ENCODE peak calls at places on chromosomes 3 and 15, in five cellular contexts. Y is GM12891, C is endothelial cell of umbilical vein, L is HL-60, Q is stomach. G is an unnamed sample.

GRCh38 chr3:60475096-60475495 is 776.2 kb downstream of the FHIT start:
- DNase-seq in Y (no peak), Q (no peak), C (no peak), L (no peak), G (no peak)

GRCh38 chr3:11074007-11074406 is 80.3 kb upstream of the HRH1 start:
- DNase-seq in C (no peak), L (peak; percentile 39), Y (no peak), Q (no peak), G (no peak)

GRCh38 chr15:29045717-29046116 is 159.9 kb downstream of the APBA2 start:
- DNase-seq in Q (no peak), Y (no peak), L (no peak), C (no peak), G (no peak)

GRCh38 chr15:99845009-99845408 is 111.8 kb upstream of the LYSMD4 start:
- DNase-seq in Q (no peak), Y (no peak), C (no peak), L (no peak), G (no peak)

GRCh38 chr15:57762302-57762701 is 55.8 kb downstream of the POLR2M start:
- DNase-seq in C (no peak), Y (no peak), L (no peak), Q (no peak), G (no peak)

GRCh38 chr15:93146601-93147000 is 57.6 kb upstream of the RGMA start:
- DNase-seq in C (no peak), L (no peak), Q (no peak), Y (no peak), G (no peak)

GRCh38 chr3:114157321-114157720 is 21.5 kb downstream of the DRD3 start:
- DNase-seq in Y (no peak), C (no peak), L (no peak), Q (no peak), G (no peak)

GRCh38 chr3:58434170-58434507 is 507 bp upstream of the PDHB start:
- DNase-seq in Q (no peak), Y (no peak), L (no peak), C (no peak), G (no peak)

GRCh38 chr3:123155471-123156011 is 46.2 kb upstream of the SEC22A start:
- DNase-seq in L (no peak), Q (peak; percentile 89), C (no peak), Y (no peak), G (no peak)

GRCh38 chr3:126412841-126413692 is 18.4 kb downstream of the CFAP100 start:
- DNase-seq in L (no peak), Y (no peak), C (no peak), Q (peak; percentile 22), G (no peak)

GRCh38 chr15:92617197-92618037 is 38.2 kb downstream of the FAM174B start:
- DNase-seq in L (no peak), C (peak; percentile 99), Y (no peak), Q (peak; percentile 92), G (no peak)

GRCh38 chr3:177157492-177157891 is 39.8 kb downstream of the TBL1XR1 start:
- DNase-seq in C (no peak), Y (no peak), L (no peak), Q (no peak), G (no peak)

GRCh38 chr15:42118650-42119531 is 24.5 kb upstream of the PLA2G4D start:
- DNase-seq in Q (peak; percentile 21), C (no peak), Y (no peak), L (peak; percentile 68), G (no peak)

GRCh38 chr15:57440167-57440566 is 63.9 kb downstream of the CGNL1 start:
- DNase-seq in Q (no peak), L (no peak), C (no peak), Y (no peak), G (no peak)

GRCh38 chr3:136751259-136752045 is 726 bp downstream of the STAG1 start:
- DNase-seq in Y (no peak), L (peak; percentile 79), C (peak; percentile 84), Q (peak; percentile 81), G (no peak)

GRCh38 chr3:113829576-113830354 is 8.8 kb upstream of the GRAMD1C start:
- DNase-seq in C (no peak), L (no peak), Q (no peak), Y (no peak), G (no peak)

GRCh38 chr3:100254168-100254777 is 6.5 kb upstream of the TBC1D23 start:
- DNase-seq in Q (peak; percentile 47), Y (peak; percentile 25), C (peak; percentile 75), L (peak; percentile 73), G (peak; percentile 47)

GRCh38 chr3:141275973-141276372 is 44.3 kb downstream of the PXYLP1 start:
- DNase-seq in Q (no peak), C (no peak), Y (no peak), L (peak; percentile 9), G (peak; percentile 39)

GRCh38 chr15:33242669-33243191 is 48.2 kb upstream of the FMN1 start:
- DNase-seq in Q (no peak), L (no peak), Y (no peak), C (peak; percentile 14), G (no peak)

GRCh38 chr3:126908752-126909275 is 74.1 kb upstream of the PLXNA1 start:
- DNase-seq in Q (no peak), L (no peak), Y (no peak), C (no peak), G (no peak)

GRCh38 chr3:181009225-181009624 is 19.7 kb upstream of the DNAJC19 start:
- DNase-seq in L (no peak), C (no peak), Q (no peak), Y (no peak), G (no peak)

GRCh38 chr3:127698264-127699097 is 25.7 kb downstream of the ABTB1 start:
- DNase-seq in Q (no peak), L (no peak), Y (no peak), C (no peak), G (no peak)

GRCh38 chr15:26115229-26115943 is 252.3 kb upstream of the ATP10A start:
- DNase-seq in Y (no peak), Q (no peak), L (no peak), C (no peak), G (no peak)

GRCh38 chr3:57696861-57697321 is 4.0 kb upstream of the DENND6A start:
- DNase-seq in Y (no peak), L (peak; percentile 39), Q (no peak), C (no peak), G (no peak)

GRCh38 chr3:37458162-37458895 is 283.9 kb upstream of the LRRFIP2 start:
- DNase-seq in C (no peak), Q (no peak), Y (no peak), L (no peak), G (no peak)

GRCh38 chr3:120113128-120114116 is 19.2 kb upstream of the GSK3B start:
- DNase-seq in L (no peak), C (no peak), Y (no peak), Q (peak; percentile 54), G (no peak)

GRCh38 chr15:71057581-71057980 is 57.7 kb upstream of the THSD4 start:
- DNase-seq in L (no peak), Q (no peak), C (no peak), Y (no peak), G (no peak)

GRCh38 chr15:71056111-71056510 is 59.2 kb upstream of the THSD4 start:
- DNase-seq in L (no peak), C (no peak), Y (no peak), Q (no peak), G (no peak)

GRCh38 chr15:71054286-71054952 is 60.9 kb upstream of the THSD4 start:
- DNase-seq in Q (no peak), L (no peak), Y (no peak), C (no peak), G (no peak)

GRCh38 chr15:71055461-71055860 is 59.8 kb upstream of the THSD4 start:
- DNase-seq in Y (no peak), Q (no peak), C (peak; percentile 24), L (no peak), G (no peak)

GRCh38 chr15:71057143-71057542 is 58.1 kb upstream of the THSD4 start:
- DNase-seq in C (no peak), Q (no peak), Y (no peak), L (no peak), G (no peak)
- TF ChIP-seq POLR2AphosphoS5 in C (no peak), Q (no peak), Y (no peak), L (no peak), G (no peak)

GRCh38 chr15:75723847-75724660 is 11.4 kb upstream of the CSPG4 start:
- DNase-seq in L (peak; percentile 56), Q (peak; percentile 89), Y (no peak), C (peak; percentile 84), G (peak; percentile 8)

GRCh38 chr15:75725021-75725718 is 12.5 kb upstream of the CSPG4 start:
- DNase-seq in L (no peak), Q (no peak), C (no peak), Y (no peak), G (no peak)

GRCh38 chr15:75727031-75727531 is 14.4 kb upstream of the CSPG4 start:
- DNase-seq in Y (no peak), Q (no peak), L (no peak), C (no peak), G (no peak)

GRCh38 chr15:75727851-75728715 is 15.4 kb upstream of the CSPG4 start:
- DNase-seq in Y (no peak), C (peak; percentile 34), Q (peak; percentile 71), L (peak; percentile 65), G (no peak)

DNA sequence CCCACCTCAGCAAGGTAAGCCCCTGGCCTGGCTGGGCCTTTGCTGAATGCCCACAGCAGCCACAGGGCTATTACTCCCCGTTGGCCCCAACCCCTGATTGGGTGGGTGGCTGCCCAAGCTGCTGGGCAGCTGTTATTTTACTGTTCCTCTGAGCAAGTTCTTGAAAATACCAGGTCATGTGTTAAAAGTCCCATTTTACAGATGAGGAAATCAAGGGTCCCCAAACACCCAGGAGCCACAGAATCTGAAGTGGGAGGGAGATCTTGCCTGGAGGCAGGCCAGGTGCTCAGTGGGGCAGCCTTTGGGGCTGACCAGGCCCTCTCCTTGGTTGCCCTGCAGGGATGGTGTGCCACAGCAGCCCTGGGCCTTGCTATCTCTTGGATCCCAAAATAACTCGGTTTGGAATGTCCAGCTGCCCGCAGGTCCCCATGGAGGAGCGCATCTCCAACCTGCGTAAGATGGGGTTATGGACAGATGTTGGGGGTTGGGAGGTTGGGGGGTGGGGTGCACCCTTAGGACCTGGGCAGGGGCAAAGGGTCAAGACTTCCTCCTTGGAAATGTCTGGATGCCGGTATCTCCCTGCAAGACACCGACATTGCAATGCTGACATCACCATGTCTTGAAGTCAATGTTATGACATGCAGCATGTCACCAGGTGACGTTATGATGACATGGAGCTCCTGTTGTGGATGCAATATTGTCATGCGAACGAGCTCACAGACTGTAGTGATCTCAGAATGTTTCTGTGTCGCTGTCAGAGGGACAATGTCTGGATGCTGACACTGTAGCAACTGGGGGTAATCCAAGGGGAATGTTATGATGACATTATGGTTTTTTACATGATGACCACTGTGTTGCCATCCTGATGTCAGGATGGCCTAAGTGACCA is 13.3 kb upstream of the CSPG4 start:
- DNase-seq in Q (no peak), C (no peak), L (no peak), Y (no peak), G (no peak)
- TF ChIP-seq POLR2AphosphoS5 in Q (no peak), C (no peak), L (no peak), Y (no peak), G (no peak)

DNA sequence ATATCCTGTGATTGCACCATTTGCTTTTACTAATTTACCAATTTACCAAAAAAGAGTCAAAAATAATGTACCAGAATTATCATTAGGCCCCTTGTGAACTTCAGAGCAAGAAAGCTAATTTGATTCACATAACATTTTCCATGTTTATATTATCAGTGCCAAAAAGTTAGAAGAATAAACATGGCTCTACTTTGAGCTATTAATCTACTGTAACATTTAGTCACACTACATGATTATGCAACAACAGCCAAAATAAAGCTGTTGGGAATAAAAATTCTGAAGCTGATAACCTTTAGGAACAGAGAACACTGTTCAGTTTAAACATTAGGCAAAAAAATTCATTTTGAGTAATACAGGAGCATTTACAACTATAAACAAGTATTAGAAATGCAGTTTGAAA is 63.6 kb downstream of the PROS1 start:
- DNase-seq in C (no peak), L (no peak), Y (no peak), Q (no peak), G (no peak)
- TF ChIP-seq POLR2AphosphoS5 in C (no peak), L (no peak), Y (no peak), Q (no peak), G (no peak)

GRCh38 chr3:64164309-64164708 is 61.0 kb downstream of the PRICKLE2 start:
- DNase-seq in Y (no peak), L (no peak), Q (no peak), C (no peak), G (no peak)
- TF ChIP-seq POLR2AphosphoS5 in Y (no peak), L (no peak), Q (no peak), C (no peak), G (no peak)